ENCODE peak calls at places on chromosomes 4 and X, in eight cellular contexts. X is neural crest cell; Q is PC-9; E is tibial artery; R is left lung; A is CD4-positive, alpha-beta T cell; I is heart right ventricle; N is BE2C. H is an unnamed sample.

GRCh38 chrX:55120767-55121358 is 32.0 kb downstream of the PAGE2 start:
- DNase-seq in X (no peak), A (no peak), Q (no peak), E (no peak), N (no peak), I (no peak), R (no peak), H (no peak)

GRCh38 chr4:1250921-1251772 is 2.2 kb upstream of the CTBP1 start:
- DNase-seq in E (no peak), Q (no peak), R (peak), N (no peak), A (no peak), X (no peak), I (no peak), H (no peak)

GRCh38 chr4:147518846-147519767 is 38.2 kb downstream of the EDNRA start:
- DNase-seq in A (peak), I (no peak), X (peak), E (no peak), R (no peak), N (peak), Q (peak), H (peak)

GRCh38 chr4:32569844-32570243 is 1849.7 kb downstream of the PCDH7 start:
- DNase-seq in E (no peak), N (no peak), X (no peak), R (no peak), A (no peak), Q (no peak), I (no peak), H (no peak)

GRCh38 chr4:128006592-128006991 is 41.4 kb downstream of the ABHD18 start:
- DNase-seq in R (no peak), A (no peak), X (no peak), Q (no peak), E (no peak), I (no peak), N (no peak), H (no peak)

GRCh38 chrX:22037911-22038537 is 5.9 kb downstream of the PHEX start:
- DNase-seq in N (no peak), R (no peak), X (no peak), A (no peak), E (no peak), I (no peak), Q (no peak), H (no peak)

GRCh38 chrX:30612250-30612655 is 34.7 kb upstream of the TASL start:
- DNase-seq in X (no peak), I (no peak), Q (no peak), R (no peak), N (no peak), E (no peak), A (no peak), H (no peak)

GRCh38 chrX:126770179-126770578 is 49.4 kb upstream of the PRR32 start:
- DNase-seq in E (no peak), Q (peak), I (no peak), X (peak), R (no peak), A (no peak), N (no peak), H (no peak)

GRCh38 chrX:19912-20571 is 261.1 kb upstream of the PLCXD1 start:
- DNase-seq in E (no peak), A (no peak), X (no peak), N (peak), I (no peak), Q (peak), R (peak), H (no peak)

GRCh38 chrX:41335590-41336331 is 1.8 kb downstream of the DDX3X start:
- DNase-seq in E (no peak), Q (no peak), A (no peak), X (no peak), I (no peak), R (no peak), N (no peak), H (no peak)

DNA sequence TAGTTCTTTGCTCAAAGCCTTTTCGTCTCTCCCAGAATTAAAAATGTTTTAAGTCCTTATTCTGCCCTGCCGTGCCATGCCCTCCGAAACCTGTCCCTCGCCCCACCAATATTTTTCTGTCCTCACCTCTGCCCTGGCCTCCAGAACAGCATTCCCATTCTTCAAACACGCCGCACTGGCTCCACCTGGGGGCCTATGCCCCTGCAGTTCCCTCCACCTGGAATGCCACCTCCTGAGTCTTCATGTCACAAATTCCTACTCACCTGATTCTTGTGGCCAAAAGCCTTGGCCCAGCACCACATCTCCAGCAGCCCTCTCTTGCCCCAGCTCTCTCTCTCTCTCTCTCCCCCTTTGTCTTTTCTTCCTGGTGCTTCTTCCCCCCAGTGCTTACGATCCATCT is 91.6 kb downstream of the APBB2 start:
- DNase-seq in R (peak), A (no peak), X (no peak), E (no peak), I (no peak), Q (no peak), N (no peak), H (no peak)
- TF ChIP-seq CTCF in R (no peak), A (no peak), X (no peak), E (no peak), I (no peak), Q (no peak), N (no peak), H (no peak)

DNA sequence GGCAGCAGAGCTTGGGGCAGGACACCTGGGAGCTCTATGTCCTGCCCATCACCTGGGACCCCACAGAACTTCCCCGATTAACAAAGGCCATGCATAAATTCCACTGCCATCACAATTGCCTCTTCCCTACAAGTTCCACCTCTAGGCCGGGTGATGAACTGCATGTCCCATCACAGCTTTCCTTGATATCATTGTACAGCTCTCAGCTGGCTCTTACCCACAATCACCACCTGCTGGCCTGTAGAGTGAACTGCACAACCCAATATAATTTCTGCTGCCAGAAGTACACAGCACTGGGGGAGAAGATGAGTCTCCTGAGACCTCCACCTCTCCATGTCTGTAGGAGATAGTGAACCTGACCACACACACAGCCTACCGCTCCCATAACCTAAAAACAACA is 285.0 kb upstream of the AADAT start:
- DNase-seq in A (no peak), R (no peak), X (no peak), E (no peak), Q (no peak), I (no peak), N (peak), H (no peak)
- TF ChIP-seq CTCF in A (no peak), R (peak), X (peak), E (no peak), Q (peak), I (no peak), N (peak), H (peak)

DNA sequence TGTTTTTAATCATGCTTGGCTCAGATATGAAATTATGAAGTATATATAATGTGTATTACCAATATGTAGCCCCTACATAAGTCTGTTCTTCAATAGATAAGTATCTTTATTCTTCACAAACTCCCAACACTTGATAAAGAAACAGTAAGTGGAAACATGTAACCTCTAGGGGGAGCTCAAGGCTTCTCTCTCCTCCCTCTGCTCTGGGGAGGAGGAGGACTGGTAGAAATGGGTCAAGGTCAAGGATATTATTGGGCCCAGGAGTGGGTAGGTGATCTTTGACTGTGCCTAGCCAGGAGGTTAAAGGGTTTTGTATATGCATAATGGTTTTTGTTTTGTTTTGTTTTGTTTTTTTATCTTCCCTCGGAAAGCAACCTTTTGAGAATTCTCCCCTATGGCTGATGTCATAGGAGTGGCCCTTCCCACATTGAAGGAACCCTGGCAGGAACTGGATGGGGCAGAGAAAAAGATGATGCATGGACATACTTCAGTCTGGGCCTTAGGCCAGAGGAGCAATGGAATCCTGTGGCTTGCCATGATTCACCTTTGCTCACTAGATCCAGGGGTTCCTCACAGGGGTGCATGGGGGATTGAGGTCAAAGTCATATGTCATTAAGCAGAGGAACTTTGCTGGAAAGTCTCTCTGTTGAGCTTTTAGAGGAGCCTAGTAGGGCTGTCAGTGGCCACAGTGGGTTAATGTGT is 460.3 kb downstream of the MID1IP1 start:
- DNase-seq in Q (no peak), I (no peak), A (no peak), X (peak), E (no peak), N (peak), R (no peak), H (no peak)
- TF ChIP-seq CTCF in Q (no peak), I (peak), A (peak), X (peak), E (peak), N (peak), R (peak), H (peak)

DNA sequence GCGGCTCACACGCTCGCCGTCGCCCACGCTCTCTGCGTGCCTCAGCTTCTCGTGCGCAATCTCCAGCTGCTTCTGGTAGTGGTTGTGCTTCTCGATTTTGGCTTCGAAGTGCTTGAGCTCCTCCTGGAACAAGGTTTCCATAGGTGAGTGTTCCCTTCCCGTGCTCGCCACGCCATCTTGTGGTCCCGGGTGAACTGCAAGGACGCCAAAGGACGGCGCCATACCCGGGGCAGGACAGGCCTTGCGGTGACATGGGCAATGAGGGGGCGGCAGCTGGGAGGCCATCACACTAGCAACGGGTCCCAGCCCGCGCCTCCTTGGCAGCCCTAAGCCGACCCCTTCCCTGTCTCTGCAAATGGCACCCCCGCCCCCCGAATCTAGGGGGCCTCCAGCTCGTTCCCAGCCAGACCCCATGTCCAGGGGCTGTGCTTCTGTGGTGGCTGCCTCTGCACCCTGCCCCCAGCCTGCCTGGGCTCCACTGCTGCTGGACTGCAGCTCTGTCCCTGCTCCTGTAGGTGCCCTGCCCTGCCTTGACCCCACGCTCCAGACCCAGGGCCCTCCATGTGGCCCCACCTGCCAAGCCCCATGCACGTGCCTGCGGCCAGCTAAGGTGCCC is 17.3 kb downstream of the LRPAP1 start:
- DNase-seq in A (no peak), Q (no peak), I (no peak), X (no peak), N (peak), E (no peak), R (peak), H (no peak)
- TF ChIP-seq CTCF in A (no peak), Q (no peak), I (peak), X (peak), N (peak), E (no peak), R (no peak), H (peak)